ENCODE peak calls at places on chromosome 21, in nine cellular contexts. Y is activated T-helper 2 cell treated with anti-CD3 and anti-CD28 coated beads, Interferon-gamma antibody, Interleukin-2, Interleukin-4, amounts not matched to agents 10 μg/mL and 5 μg/mL and 100 μg/mL, durations not matched to agents 14 hours and 24 hours and 36 hours; X is GM18507; L is glutamatergic neuron; H is T-helper 9 cell; U is Calu3; A is psoas muscle; S is activated CD4-positive, alpha-beta T cell treated with anti-CD3 and anti-CD28 coated beads for 24 hours; I is NCI-H446 treated with DMSO at 0.1 percent for 48 hours. V is an unnamed sample.
A peak's percentile ranks its signal among the peaks of the same experiment; 100 is the strongest.

GRCh38 chr21:46081022-46081861 is 16.7 kb upstream of the COL6A2 start:
- DNase-seq in Y (peak; percentile 4), X (no peak), L (no peak), H (no peak), U (no peak), A (no peak), S (no peak), I (no peak), V (no peak)

GRCh38 chr21:40846057-40846456 is 901 bp downstream of the DSCAM start:
- DNase-seq in Y (no peak), X (no peak), L (no peak), H (no peak), U (no peak), A (no peak), S (no peak), I (no peak), V (no peak)

GRCh38 chr21:44905016-44905724 is 15.5 kb downstream of the ITGB2 start:
- DNase-seq in Y (no peak), X (no peak), L (no peak), H (no peak), U (no peak), A (peak; percentile 6), S (no peak), I (no peak), V (no peak)

GRCh38 chr21:37799193-37800121 is 116.8 kb downstream of the KCNJ6 start:
- DNase-seq in Y (no peak), X (no peak), L (no peak), H (no peak), U (no peak), A (no peak), S (no peak), I (no peak), V (no peak)

GRCh38 chr21:44708213-44708865 is 3.0 kb downstream of the TSPEAR start:
- DNase-seq in Y (no peak), X (no peak), L (no peak), H (no peak), U (no peak), A (no peak), S (no peak), I (no peak), V (no peak)

GRCh38 chr21:37006521-37007291 is at the start of gene RIPPLY3:
- DNase-seq in Y (no peak), X (no peak), L (peak; percentile 55), H (no peak), U (peak; percentile 15), A (no peak), S (no peak), I (no peak), V (no peak)

GRCh38 chr21:43764576-43765495 is 11.3 kb downstream of the CSTB start:
- DNase-seq in Y (no peak), X (no peak), L (no peak), H (no peak), U (no peak), A (no peak), S (no peak), I (no peak), V (no peak)

GRCh38 chr21:45536301-45537081 is 5.7 kb downstream of the SLC19A1 start:
- DNase-seq in Y (no peak), X (no peak), L (peak; percentile 39), H (no peak), U (no peak), A (peak; percentile 10), S (no peak), I (no peak), V (no peak)

GRCh38 chr21:34219334-34220020 is 144.3 kb upstream of the KCNE2 start:
- DNase-seq in Y (no peak), X (no peak), L (no peak), H (no peak), U (no peak), A (no peak), S (no peak), I (no peak), V (no peak)

V was measured in HS-5.